ENCODE peak calls at places on chromosome 19, in ten cellular contexts. D is activated T-helper 2 cell treated with anti-CD3 and anti-CD28 coated beads, Interferon-gamma antibody, Interleukin-2, Interleukin-4, amounts not matched to agents 10 μg/mL and 5 μg/mL and 100 μg/mL, durations not matched to agents 14 hours and 24 hours and 36 hours; H is fibroblast of pulmonary artery; K is effector memory CD8-positive, alpha-beta T cell; Z is ovary; O is activated CD4-positive, alpha-beta T cell treated with anti-CD3 and anti-CD28 coated beads for 1 hour; R is amniotic stem cell; J is activated CD8-positive, alpha-beta T cell treated with anti-CD3 and anti-CD28 coated beads for 36 hours; X is Kasumi-1; N is AG04450. S is an unnamed sample.

GRCh38 chr19:18007939-18008673 is at the start of gene ARRDC2:
- DNase-seq in Z (peak; percentile 87), D (peak; percentile 87), R (peak; percentile 63), J (peak; percentile 95), X (peak; percentile 74), O (peak; percentile 88), K (peak; percentile 81), N (peak; percentile 77), H (peak; percentile 92), S (peak; percentile 51)

GRCh38 chr19:1844536-1845515 is 3.5 kb downstream of the REXO1 start:
- DNase-seq in J (no peak), Z (no peak), H (no peak), N (no peak), X (no peak), O (no peak), D (no peak), R (no peak), K (no peak), S (no peak)

GRCh38 chr19:10390652-10391286 is 10.4 kb upstream of the TYK2 start:
- DNase-seq in K (peak; percentile 64), D (peak; percentile 51), R (no peak), N (peak; percentile 46), X (peak; percentile 57), H (peak; percentile 81), O (peak; percentile 58), J (peak; percentile 81), Z (peak; percentile 68), S (no peak)

GRCh38 chr19:6057651-6058365 is 52.5 kb downstream of the RFX2 start:
- DNase-seq in K (no peak), Z (no peak), X (no peak), J (no peak), R (no peak), H (no peak), D (no peak), O (no peak), N (no peak), S (no peak)

GRCh38 chr19:42540071-42540553 is 11.8 kb upstream of the CEACAM1 start:
- DNase-seq in D (no peak), K (no peak), Z (no peak), J (no peak), O (no peak), H (peak; percentile 33), N (no peak), X (no peak), R (no peak), S (no peak)

GRCh38 chr19:2815191-2815614 is 4.5 kb upstream of the ZNF554 start:
- DNase-seq in R (no peak), X (no peak), K (no peak), J (no peak), Z (no peak), H (no peak), D (no peak), O (no peak), N (no peak), S (no peak)

GRCh38 chr19:23804676-23805075 is 46.0 kb upstream of the ZNF681 start:
- DNase-seq in H (no peak), X (no peak), J (no peak), N (no peak), D (no peak), R (no peak), Z (no peak), O (no peak), K (no peak), S (no peak)

GRCh38 chr19:8097198-8097597 is 44.6 kb downstream of the CCL25 start:
- DNase-seq in K (no peak), H (no peak), D (no peak), R (no peak), O (no peak), X (no peak), Z (no peak), J (no peak), N (no peak), S (no peak)

GRCh38 chr19:49678970-49679831 is 2.1 kb downstream of the PRMT1 start:
- DNase-seq in N (no peak), H (no peak), R (no peak), X (no peak), Z (no peak), D (no peak), K (no peak), O (no peak), J (no peak), S (no peak)

GRCh38 chr19:38049105-38049649 is 142.2 kb downstream of the SIPA1L3 start:
- DNase-seq in D (peak; percentile 57), X (peak; percentile 90), H (peak; percentile 39), J (peak; percentile 74), O (peak; percentile 31), N (no peak), R (no peak), Z (no peak), K (peak; percentile 39), S (no peak)

GRCh38 chr19:43310221-43310620 is 40.9 kb upstream of the PSG9 start:
- DNase-seq in Z (no peak), D (no peak), O (no peak), N (no peak), H (no peak), X (no peak), R (no peak), J (no peak), K (no peak), S (no peak)

GRCh38 chr19:6076675-6077463 is 33.4 kb downstream of the RFX2 start:
- DNase-seq in X (no peak), N (peak; percentile 65), R (peak; percentile 56), O (no peak), Z (no peak), H (peak; percentile 87), J (no peak), K (no peak), D (no peak), S (peak; percentile 71)

GRCh38 chr19:49741210-49741844 is 21.8 kb downstream of the TSKS start:
- DNase-seq in D (no peak), O (no peak), X (peak; percentile 25), J (no peak), R (no peak), K (no peak), N (no peak), Z (no peak), H (no peak), S (no peak)

GRCh38 chr19:1189419-1189818 is 15.4 kb upstream of the SBNO2 start:
- DNase-seq in K (peak; percentile 28), N (no peak), O (no peak), D (peak; percentile 25), H (no peak), Z (no peak), X (no peak), J (peak; percentile 76), R (no peak), S (no peak)

GRCh38 chr19:43777163-43777700 is 3.5 kb downstream of the KCNN4 start:
- DNase-seq in D (no peak), N (no peak), K (no peak), Z (no peak), H (no peak), O (no peak), R (no peak), X (peak; percentile 96), J (peak; percentile 62), S (no peak)

GRCh38 chr19:35090160-35090794 is 25.3 kb upstream of the FXYD3 start:
- DNase-seq in Z (peak; percentile 36), O (no peak), D (no peak), R (no peak), X (peak; percentile 72), H (peak; percentile 66), N (no peak), J (peak; percentile 66), K (peak; percentile 23), S (no peak)

GRCh38 chr19:47609885-47610545 is 1.1 kb downstream of the BICRA start:
- DNase-seq in D (peak; percentile 48), H (peak; percentile 47), N (no peak), J (peak; percentile 62), K (peak; percentile 33), O (peak; percentile 37), Z (peak; percentile 62), X (peak; percentile 38), R (peak; percentile 3), S (no peak)

GRCh38 chr19:35074426-35075201 is 33.1 kb downstream of the HPN start:
- DNase-seq in D (no peak), O (no peak), H (no peak), N (no peak), J (no peak), K (no peak), Z (no peak), R (no peak), X (no peak), S (no peak)

GRCh38 chr19:10742494-10742893 is 24.6 kb downstream of the DNM2 start:
- DNase-seq in X (no peak), N (no peak), O (no peak), Z (no peak), J (no peak), D (no peak), R (no peak), K (no peak), H (no peak), S (no peak)

GRCh38 chr19:30682576-30683536 is 310.7 kb downstream of the ZNF536 start:
- DNase-seq in N (peak; percentile 61), K (peak; percentile 34), Z (peak; percentile 86), O (peak; percentile 22), J (peak; percentile 64), X (peak; percentile 56), H (peak; percentile 70), D (no peak), R (peak; percentile 62), S (peak; percentile 54)

GRCh38 chr19:7196721-7197168 is 97.5 kb downstream of the INSR start:
- DNase-seq in R (no peak), D (no peak), K (no peak), Z (no peak), N (no peak), O (no peak), J (no peak), X (no peak), H (peak; percentile 36), S (no peak)

GRCh38 chr19:8445488-8446001 is 770 bp downstream of the HNRNPM start:
- DNase-seq in R (no peak), D (peak; percentile 43), O (peak; percentile 20), J (peak; percentile 53), N (no peak), Z (peak; percentile 75), H (peak; percentile 28), K (no peak), X (peak; percentile 15), S (no peak)

GRCh38 chr19:57961785-57962184 is 12.5 kb downstream of the C19orf18 start:
- DNase-seq in J (no peak), X (no peak), Z (no peak), D (no peak), H (no peak), K (no peak), N (no peak), R (no peak), O (no peak), S (no peak)

GRCh38 chr19:28330831-28331230 is 882.1 kb downstream of the UQCRFS1 start:
- DNase-seq in X (no peak), Z (no peak), J (no peak), O (no peak), N (no peak), R (no peak), D (no peak), H (peak; percentile 40), K (no peak), S (no peak)

GRCh38 chr19:55239004-55239403 is 10.4 kb upstream of the TMEM86B start:
- DNase-seq in Z (no peak), K (no peak), J (no peak), R (no peak), X (no peak), N (no peak), D (no peak), O (no peak), H (no peak), S (no peak)

GRCh38 chr19:21202865-21203494 is 61.1 kb downstream of the ZNF431 start:
- DNase-seq in O (no peak), K (peak; percentile 24), D (no peak), Z (no peak), R (no peak), X (peak; percentile 34), J (peak; percentile 41), N (no peak), H (peak; percentile 29), S (no peak)

GRCh38 chr19:56159009-56159501 is 16.8 kb upstream of the GALP start:
- DNase-seq in R (no peak), J (no peak), H (no peak), X (no peak), Z (no peak), K (no peak), D (no peak), N (no peak), O (no peak), S (no peak)

GRCh38 chr19:1264801-1265610 is 4.1 kb upstream of the CIRBP start:
- DNase-seq in J (no peak), Z (peak; percentile 80), D (no peak), R (peak; percentile 32), X (no peak), H (peak; percentile 85), N (no peak), O (no peak), K (no peak), S (no peak)

S was measured in non-pigmented ciliary epithelial cell.